ENCODE peak calls at places on chromosomes 7 and 10, in five cellular contexts. I is vagina, O is Panc1, N is H9, S is AG04450. R is an unnamed sample.

GRCh38 chr10:48400129-48400849 is 93.8 kb downstream of the MAPK8 start:
- DNase-seq in S (no peak), N (no peak), I (no peak), O (no peak), R (peak; percentile 48)

GRCh38 chr10:29392376-29393021 is 103.6 kb downstream of the LYZL1 start:
- DNase-seq in N (peak; percentile 50), I (no peak), S (no peak), O (no peak), R (no peak)

GRCh38 chr10:89695307-89695706 is 6.1 kb upstream of the KIF20B start:
- DNase-seq in I (no peak), O (no peak), N (no peak), S (no peak), R (no peak)

GRCh38 chr7:90111-91063 is 102.0 kb upstream of the FAM20C start:
- DNase-seq in S (no peak), N (no peak), I (no peak), O (no peak), R (peak; percentile 70)

GRCh38 chr10:79905322-79906314 is 43.3 kb downstream of the SFTPD start:
- DNase-seq in S (no peak), I (no peak), N (no peak), O (no peak), R (no peak)

GRCh38 chr10:615583-616152 is 73.8 kb downstream of the DIP2C start:
- DNase-seq in O (no peak), I (no peak), S (peak; percentile 77), N (no peak), R (no peak)

GRCh38 chr10:73858013-73858708 is 16.2 kb downstream of the CAMK2G start:
- DNase-seq in N (no peak), S (no peak), O (no peak), I (no peak), R (no peak)

GRCh38 chr7:143003393-143004051 is 23.4 kb downstream of the OR9A2 start:
- DNase-seq in O (peak; percentile 24), S (peak; percentile 7), I (no peak), N (no peak), R (no peak)

GRCh38 chr7:41810258-41810576 is 107.3 kb upstream of the INHBA start:
- DNase-seq in I (no peak), S (no peak), O (no peak), N (no peak), R (no peak)

GRCh38 chr7:22698762-22699161 is 28.2 kb upstream of the IL6 start:
- DNase-seq in O (no peak), N (no peak), I (no peak), S (no peak), R (no peak)

GRCh38 chr7:3897430-3898385 is 596.7 kb downstream of the SDK1 start:
- DNase-seq in O (peak; percentile 35), S (peak; percentile 11), N (no peak), I (no peak), R (no peak)

GRCh38 chr10:17479015-17479615 is 24.7 kb upstream of the ST8SIA6 start:
- DNase-seq in S (no peak), O (no peak), I (no peak), N (no peak), R (peak; percentile 22)

GRCh38 chr10:103676058-103676785 is 179.2 kb downstream of the SH3PXD2A start:
- DNase-seq in O (no peak), S (no peak), I (no peak), N (no peak), R (peak; percentile 51)

GRCh38 chr7:129606801-129607200 is 4.7 kb upstream of the NRF1 start:
- DNase-seq in O (no peak), N (no peak), I (no peak), S (no peak), R (no peak)

GRCh38 chr7:79452495-79453265 is 787 bp downstream of the MAGI2 start:
- DNase-seq in N (peak; percentile 36), O (no peak), S (no peak), I (no peak), R (no peak)

GRCh38 chr10:73218466-73219191 is 28.4 kb downstream of the DNAJC9 start:
- DNase-seq in S (no peak), O (no peak), I (no peak), N (no peak), R (no peak)

GRCh38 chr7:43870316-43870715 is 999 bp upstream of the MRPS24 start:
- DNase-seq in O (no peak), N (no peak), I (no peak), S (no peak), R (no peak)

GRCh38 chr10:58189269-58189668 is 78.4 kb downstream of the IPMK start:
- DNase-seq in O (no peak), I (no peak), S (peak; percentile 37), N (no peak), R (peak; percentile 40)

GRCh38 chr7:101487753-101488152 is 125.1 kb downstream of the COL26A1 start:
- DNase-seq in I (no peak), S (no peak), O (no peak), N (no peak), R (no peak)

GRCh38 chr7:94396044-94396443 is 1.3 kb downstream of the COL1A2 start:
- DNase-seq in O (no peak), I (no peak), S (peak; percentile 45), N (no peak), R (no peak)

GRCh38 chr10:118775478-118775877 is 20.7 kb upstream of the CACUL1 start:
- DNase-seq in O (no peak), N (no peak), S (no peak), I (no peak), R (no peak)

GRCh38 chr10:929965-930364 is 1.5 kb downstream of the LARP4B start:
- DNase-seq in O (no peak), N (no peak), S (no peak), I (no peak), R (no peak)

GRCh38 chr10:17504547-17505245 is 50.3 kb upstream of the ST8SIA6 start:
- DNase-seq in I (no peak), S (peak; percentile 38), O (no peak), N (no peak), R (peak; percentile 71)

GRCh38 chr7:104156842-104157277 is 51.0 kb downstream of the ORC5 start:
- DNase-seq in S (no peak), N (no peak), O (peak; percentile 17), I (no peak), R (no peak)

GRCh38 chr10:16653223-16653622 is 131.5 kb upstream of the C1QL3 start:
- DNase-seq in S (no peak), N (no peak), O (no peak), I (no peak), R (no peak)

GRCh38 chr10:100364735-100365391 is 17.8 kb downstream of the SCD start:
- DNase-seq in S (no peak), I (no peak), N (peak; percentile 86), O (peak; percentile 92), R (peak; percentile 56)

GRCh38 chr10:115171392-115171960 is 78.3 kb downstream of the ATRNL1 start:
- DNase-seq in N (no peak), S (no peak), O (no peak), I (no peak), R (no peak)

GRCh38 chr10:113165643-113166042 is 215.6 kb downstream of the TCF7L2 start:
- DNase-seq in I (no peak), S (no peak), N (no peak), O (no peak), R (no peak)

GRCh38 chr7:96521068-96521629 is 188.5 kb downstream of the SEM1 start:
- DNase-seq in I (no peak), N (no peak), S (no peak), O (no peak), R (no peak)

GRCh38 chr10:17109475-17110207 is 20.0 kb downstream of the CUBN start:
- DNase-seq in N (no peak), S (peak; percentile 23), I (no peak), O (no peak), R (no peak)

GRCh38 chr10:129373718-129374117 is 93.3 kb upstream of the MGMT start:
- DNase-seq in S (no peak), N (no peak), O (no peak), I (no peak), R (no peak)

GRCh38 chr10:121159670-121160069 is 308.5 kb downstream of the WDR11 start:
- DNase-seq in I (no peak), S (no peak), O (no peak), N (no peak), R (no peak)

GRCh38 chr7:93117852-93118530 is at the start of gene SAMD9:
- DNase-seq in I (no peak), N (no peak), S (peak; percentile 36), O (peak; percentile 39), R (peak; percentile 26)

GRCh38 chr7:117068511-117069155 is 115.3 kb downstream of the ST7 start:
- DNase-seq in S (no peak), O (no peak), I (no peak), N (no peak), R (no peak)

GRCh38 chr7:121372376-121373024 is 23.6 kb downstream of the FAM3C start:
- DNase-seq in I (no peak), S (no peak), O (no peak), N (no peak), R (no peak)

GRCh38 chr10:72065439-72066025 is 22.8 kb downstream of the SPOCK2 start:
- DNase-seq in I (no peak), N (no peak), O (no peak), S (no peak), R (no peak)

GRCh38 chr7:99314504-99314903 is 11.2 kb upstream of the ARPC1A start:
- DNase-seq in S (no peak), I (no peak), O (no peak), N (no peak), R (no peak)
- TF ChIP-seq CTCF in S (no peak), I (no peak), O (no peak), N (no peak), R (no peak)

GRCh38 chr7:155396661-155397060 is 61.3 kb upstream of the EN2 start:
- DNase-seq in I (no peak), S (no peak), O (no peak), N (no peak), R (no peak)
- H3K27me3 ChIP-seq in I (no peaks in the 10 kb centered on the region), S (no peaks in the 10 kb centered on the region), O (peaks cover 4% of the 10 kb centered on the region), N (no peaks in the 10 kb centered on the region), R (peaks cover 5% of the 10 kb centered on the region)

GRCh38 chr10:13222566-13222965 is 11.6 kb downstream of the UCMA start:
- DNase-seq in O (no peak), I (no peak), S (no peak), N (no peak), R (no peak)

GRCh38 chr10:13218878-13219277 is 15.3 kb downstream of the UCMA start:
- DNase-seq in I (no peak), N (no peak), O (no peak), S (no peak), R (no peak)

GRCh38 chr10:13222151-13222550 is 12.0 kb downstream of the UCMA start:
- DNase-seq in N (no peak), O (no peak), I (no peak), S (no peak), R (no peak)

GRCh38 chr10:13221572-13221971 is 12.6 kb downstream of the UCMA start:
- DNase-seq in N (no peak), S (no peak), O (no peak), I (no peak), R (no peak)

GRCh38 chr10:13219685-13220670 is 14.2 kb downstream of the UCMA start:
- DNase-seq in I (no peak), N (peak; percentile 64), S (no peak), O (peak; percentile 27), R (no peak)
- TF ChIP-seq CTCF in I (no peak), N (peak; percentile 57), S (peak; percentile 20), O (peak; percentile 58), R (no peak)

GRCh38 chr10:132978542-132978941 is 36.2 kb upstream of the CFAP46 start:
- DNase-seq in O (no peak), I (no peak), S (no peak), N (no peak), R (no peak)
- H3K27me3 ChIP-seq in O (no peaks in the 10 kb centered on the region), I (no peaks in the 10 kb centered on the region), S (peaks cover 12% of the 10 kb centered on the region), N (no peaks in the 10 kb centered on the region), R (peaks cover 2% of the 10 kb centered on the region)

R was measured in BJ.